ENCODE peak calls at places on chromosomes 6 and 20, in five cellular contexts. One of them, this sample, is unnamed.

GRCh38 chr6:4941782-4942672 is 61.8 kb downstream of the RPP40 start:
- DNase-seq in Kasumi-1: peak; percentile 77
- DNase-seq in SIG-M5: no peak
- DNase-seq in MV-4-11: peak; percentile 83
- DNase-seq in EL: peak; percentile 99
- DNase-seq in this sample: peak; percentile 95

GRCh38 chr20:48622421-48622820 is 205.4 kb downstream of the PREX1 start:
- DNase-seq in SIG-M5: no peak
- DNase-seq in Kasumi-1: no peak
- DNase-seq in EL: no peak
- DNase-seq in MV-4-11: no peak
- DNase-seq in this sample: no peak

GRCh38 chr6:159035891-159036290 is 8.9 kb downstream of the TAGAP start:
- DNase-seq in Kasumi-1: no peak
- DNase-seq in SIG-M5: no peak
- DNase-seq in EL: no peak
- DNase-seq in MV-4-11: no peak
- DNase-seq in this sample: no peak

GRCh38 chr6:157107915-157108651 is 215.2 kb downstream of the TMEM242 start:
- DNase-seq in EL: peak; percentile 87
- DNase-seq in MV-4-11: no peak
- DNase-seq in Kasumi-1: no peak
- DNase-seq in SIG-M5: no peak
- DNase-seq in this sample: peak; percentile 84

GRCh38 chr6:47163536-47163935 is 121.4 kb upstream of the ADGRF1 start:
- DNase-seq in MV-4-11: no peak
- DNase-seq in EL: no peak
- DNase-seq in SIG-M5: no peak
- DNase-seq in Kasumi-1: no peak
- DNase-seq in this sample: no peak

GRCh38 chr6:116287668-116288282 is 8.0 kb upstream of the TSPYL1 start:
- DNase-seq in EL: peak; percentile 48
- DNase-seq in SIG-M5: no peak
- DNase-seq in MV-4-11: peak; percentile 47
- DNase-seq in Kasumi-1: peak; percentile 48
- DNase-seq in this sample: peak; percentile 74

GRCh38 chr6:105596284-105596755 is 193.4 kb upstream of the PREP start:
- DNase-seq in MV-4-11: no peak
- DNase-seq in EL: peak; percentile 97
- DNase-seq in SIG-M5: no peak
- DNase-seq in Kasumi-1: no peak
- DNase-seq in this sample: peak; percentile 97

GRCh38 chr6:84043555-84043954 is 10.0 kb downstream of the MRAP2 start:
- DNase-seq in SIG-M5: no peak
- DNase-seq in Kasumi-1: no peak
- DNase-seq in MV-4-11: no peak
- DNase-seq in EL: no peak
- DNase-seq in this sample: no peak

GRCh38 chr6:90231308-90231707 is 65.3 kb downstream of the BACH2 start:
- DNase-seq in SIG-M5: no peak
- DNase-seq in Kasumi-1: no peak
- DNase-seq in MV-4-11: no peak
- DNase-seq in EL: no peak
- DNase-seq in this sample: no peak

GRCh38 chr20:7760261-7761048 is 179.8 kb downstream of the HAO1 start:
- DNase-seq in SIG-M5: no peak
- DNase-seq in MV-4-11: no peak
- DNase-seq in Kasumi-1: no peak
- DNase-seq in EL: no peak
- DNase-seq in this sample: no peak

GRCh38 chr6:166456360-166457156 is 73.8 kb upstream of the MPC1 start:
- DNase-seq in Kasumi-1: peak; percentile 35
- DNase-seq in SIG-M5: no peak
- DNase-seq in EL: no peak
- DNase-seq in MV-4-11: no peak
- DNase-seq in this sample: peak; percentile 31

GRCh38 chr6:159086033-159086618 is 41.3 kb upstream of the TAGAP start:
- DNase-seq in EL: peak; percentile 13
- DNase-seq in SIG-M5: no peak
- DNase-seq in Kasumi-1: no peak
- DNase-seq in MV-4-11: no peak
- DNase-seq in this sample: no peak

GRCh38 chr6:3885262-3886036 is 36.3 kb downstream of the FAM50B start:
- DNase-seq in SIG-M5: no peak
- DNase-seq in EL: peak; percentile 26
- DNase-seq in MV-4-11: no peak
- DNase-seq in Kasumi-1: no peak
- DNase-seq in this sample: peak; percentile 70

GRCh38 chr20:51340451-51340840 is 202.1 kb downstream of the NFATC2 start:
- DNase-seq in SIG-M5: no peak
- DNase-seq in MV-4-11: no peak
- DNase-seq in Kasumi-1: no peak
- DNase-seq in EL: no peak
- DNase-seq in this sample: no peak

GRCh38 chr6:128062882-128063603 is 162.2 kb upstream of the THEMIS start:
- DNase-seq in EL: peak; percentile 13
- DNase-seq in Kasumi-1: no peak
- DNase-seq in SIG-M5: no peak
- DNase-seq in MV-4-11: no peak
- DNase-seq in this sample: peak; percentile 38

GRCh38 chr6:142935553-142936517 is 9.1 kb downstream of the HIVEP2 start:
- DNase-seq in Kasumi-1: no peak
- DNase-seq in SIG-M5: no peak
- DNase-seq in EL: no peak
- DNase-seq in MV-4-11: no peak
- DNase-seq in this sample: peak; percentile 69

GRCh38 chr6:12291785-12292604 is 1.8 kb downstream of the EDN1 start:
- DNase-seq in SIG-M5: no peak
- DNase-seq in MV-4-11: no peak
- DNase-seq in Kasumi-1: no peak
- DNase-seq in EL: peak; percentile 62
- DNase-seq in this sample: peak; percentile 77

GRCh38 chr6:107550241-107550840 is 60.4 kb downstream of the SOBP start:
- DNase-seq in EL: no peak
- DNase-seq in Kasumi-1: no peak
- DNase-seq in SIG-M5: no peak
- DNase-seq in MV-4-11: no peak
- DNase-seq in this sample: peak; percentile 56

GRCh38 chr6:143513410-143513809 is 1.9 kb upstream of the FUCA2 start:
- DNase-seq in EL: peak; percentile 21
- DNase-seq in Kasumi-1: peak; percentile 52
- DNase-seq in MV-4-11: peak; percentile 38
- DNase-seq in SIG-M5: no peak
- DNase-seq in this sample: peak; percentile 4

GRCh38 chr6:30554404-30554803 is 1.9 kb downstream of the GNL1 start:
- DNase-seq in Kasumi-1: no peak
- DNase-seq in MV-4-11: no peak
- DNase-seq in SIG-M5: no peak
- DNase-seq in EL: no peak
- DNase-seq in this sample: no peak

GRCh38 chr20:14919473-14920157 is 582.2 kb upstream of the FLRT3 start:
- DNase-seq in SIG-M5: no peak
- DNase-seq in MV-4-11: no peak
- DNase-seq in Kasumi-1: no peak
- DNase-seq in EL: no peak
- DNase-seq in this sample: peak; percentile 67

GRCh38 chr6:154127638-154128037 is 88.6 kb downstream of the OPRM1 start:
- DNase-seq in SIG-M5: no peak
- DNase-seq in MV-4-11: no peak
- DNase-seq in Kasumi-1: no peak
- DNase-seq in EL: no peak
- DNase-seq in this sample: no peak

GRCh38 chr20:34311118-34312023 is 8.2 kb upstream of the AHCY start:
- DNase-seq in Kasumi-1: no peak
- DNase-seq in SIG-M5: no peak
- DNase-seq in EL: no peak
- DNase-seq in MV-4-11: no peak
- DNase-seq in this sample: no peak

GRCh38 chr20:7775072-7775471 is 165.2 kb downstream of the HAO1 start:
- DNase-seq in Kasumi-1: no peak
- DNase-seq in EL: no peak
- DNase-seq in SIG-M5: no peak
- DNase-seq in MV-4-11: no peak
- DNase-seq in this sample: no peak

GRCh38 chr6:146775227-146775626 is 176.5 kb downstream of the ADGB start:
- DNase-seq in Kasumi-1: peak; percentile 60
- DNase-seq in EL: peak; percentile 4
- DNase-seq in SIG-M5: no peak
- DNase-seq in MV-4-11: no peak
- DNase-seq in this sample: no peak

GRCh38 chr6:90072501-90072900 is 178.2 kb downstream of the GJA10 start:
- DNase-seq in Kasumi-1: no peak
- DNase-seq in SIG-M5: no peak
- DNase-seq in EL: no peak
- DNase-seq in MV-4-11: no peak
- DNase-seq in this sample: no peak

This sample was measured in kidney tubule cell.